ENCODE peak calls at places on chromosomes 16 and 17, in five cellular contexts. M is left lung, O is HCT116, U is astrocyte of the cerebellum, E is endodermal cell. P is an unnamed sample.

GRCh38 chr16:78437352-78437968 is 338.0 kb downstream of the WWOX start:
- DNase-seq in M (no peak), O (no peak), U (no peak), E (peak), P (no peak)

GRCh38 chr17:35314415-35315216 is 58.8 kb downstream of the SLFN11 start:
- DNase-seq in M (no peak), O (no peak), U (no peak), E (peak), P (no peak)

GRCh38 chr16:66427871-66428681 is 981 bp downstream of the BEAN1 start:
- DNase-seq in M (no peak), O (no peak), U (no peak), E (peak), P (no peak)

GRCh38 chr17:37848690-37849616 is 75.3 kb upstream of the TBC1D3K start:
- DNase-seq in M (no peak), O (peak), U (peak), E (peak), P (peak)

GRCh38 chr17:59778996-59779395 is 71.5 kb downstream of the VMP1 start:
- DNase-seq in M (no peak), O (no peak), U (no peak), E (no peak), P (no peak)

GRCh38 chr17:7208027-7208571 is 11.5 kb downstream of the DLG4 start:
- DNase-seq in M (no peak), O (no peak), U (no peak), E (peak), P (no peak)

GRCh38 chr16:31202402-31203385 is at the start of gene PYCARD:
- DNase-seq in M (peak), O (no peak), U (no peak), E (peak), P (no peak)

GRCh38 chr17:61496174-61496956 is 44.1 kb downstream of the TBX4 start:
- DNase-seq in M (no peak), O (no peak), U (no peak), E (peak), P (no peak)

GRCh38 chr16:5768445-5768844 is 670.9 kb upstream of the EEF2KMT start:
- DNase-seq in M (no peak), O (no peak), U (no peak), E (no peak), P (no peak)

GRCh38 chr16:12214509-12214908 is 238.0 kb downstream of the SNX29 start:
- DNase-seq in M (no peak), O (no peak), U (no peak), E (no peak), P (no peak)

GRCh38 chr17:6473128-6473767 is 29.0 kb downstream of the PIMREG start:
- DNase-seq in M (peak), O (peak), U (peak), E (peak), P (no peak)

GRCh38 chr16:23510154-23510914 is at the start of gene GGA2:
- DNase-seq in M (peak), O (peak), U (peak), E (peak), P (no peak)

GRCh38 chr16:24747425-24747824 is 18.0 kb downstream of the TNRC6A start:
- DNase-seq in M (no peak), O (no peak), U (no peak), E (no peak), P (no peak)

DNA sequence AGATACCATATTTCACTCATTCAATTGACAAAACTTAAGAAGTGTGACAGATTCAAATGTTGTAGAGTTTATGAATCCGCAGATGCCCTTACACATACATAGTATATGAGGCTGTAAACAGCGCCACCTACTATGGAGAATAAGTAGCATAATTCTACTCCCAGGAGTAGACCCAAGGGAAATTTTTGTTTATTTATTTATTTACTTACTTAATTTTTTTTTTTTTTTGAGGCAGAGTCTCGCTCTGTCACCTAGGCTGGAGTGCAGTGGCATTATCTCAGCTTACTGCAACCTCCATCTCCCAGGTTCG is 35.5 kb downstream of the GAN start:
- DNase-seq in M (no peak), O (no peak), U (no peak), E (no peak), P (no peak)
- TF ChIP-seq CTCF in M (no peak), O (peak), U (no peak), E (peak), P (no peak)

GRCh38 chr17:44079877-44080821 is 9.6 kb downstream of the G6PC3 start:
- DNase-seq in M (no peak), O (no peak), U (no peak), E (peak), P (no peak)
- H3K4me3 ChIP-seq in M (no peak), O (no peak), U (no peak), E (no peak), P (no peak)

GRCh38 chr17:75612906-75613626 is 20.2 kb upstream of the SMIM5 start:
- DNase-seq in M (no peak), O (no peak), U (no peak), E (no peak), P (no peak)

GRCh38 chr17:75611746-75612437 is 21.3 kb upstream of the SMIM5 start:
- DNase-seq in M (no peak), O (no peak), U (no peak), E (no peak), P (no peak)

GRCh38 chr17:75614556-75615270 is 18.5 kb upstream of the SMIM5 start:
- DNase-seq in M (no peak), O (no peak), U (no peak), E (no peak), P (no peak)

GRCh38 chr17:75615301-75615700 is 17.9 kb upstream of the SMIM5 start:
- DNase-seq in M (no peak), O (no peak), U (no peak), E (peak), P (no peak)

GRCh38 chr17:75614006-75614405 is 19.2 kb upstream of the SMIM5 start:
- DNase-seq in M (no peak), O (no peak), U (no peak), E (peak), P (no peak)
- TF ChIP-seq CTCF in M (no peak), O (peak), U (no peak), E (peak), P (peak)

GRCh38 chr17:77738666-77739531 is 219.6 kb upstream of the TNRC6C start:
- DNase-seq in M (peak), O (no peak), U (no peak), E (peak), P (no peak)
- H3K4me3 ChIP-seq in M (no peak), O (no peak), U (no peak), E (no peak), P (no peak)

GRCh38 chr17:46733837-46734516 is 84.5 kb downstream of the WNT3 start:
- DNase-seq in M (no peak), O (no peak), U (no peak), E (no peak), P (no peak)
- TF ChIP-seq CTCF in M (no peak), O (no peak), U (no peak), E (no peak), P (no peak)

GRCh38 chr17:68602267-68602644 is 1.1 kb upstream of the FAM20A start:
- DNase-seq in M (no peak), O (no peak), U (no peak), E (no peak), P (no peak)

GRCh38 chr17:68601565-68602266 is 549 bp upstream of the FAM20A start:
- DNase-seq in M (no peak), O (no peak), U (no peak), E (no peak), P (no peak)

GRCh38 chr17:68599873-68600122 is 1.4 kb downstream of the FAM20A start:
- DNase-seq in M (no peak), O (no peak), U (no peak), E (no peak), P (no peak)

GRCh38 chr17:68600123-68600880 is 865 bp downstream of the FAM20A start:
- DNase-seq in M (peak), O (no peak), U (no peak), E (peak), P (no peak)

DNA sequence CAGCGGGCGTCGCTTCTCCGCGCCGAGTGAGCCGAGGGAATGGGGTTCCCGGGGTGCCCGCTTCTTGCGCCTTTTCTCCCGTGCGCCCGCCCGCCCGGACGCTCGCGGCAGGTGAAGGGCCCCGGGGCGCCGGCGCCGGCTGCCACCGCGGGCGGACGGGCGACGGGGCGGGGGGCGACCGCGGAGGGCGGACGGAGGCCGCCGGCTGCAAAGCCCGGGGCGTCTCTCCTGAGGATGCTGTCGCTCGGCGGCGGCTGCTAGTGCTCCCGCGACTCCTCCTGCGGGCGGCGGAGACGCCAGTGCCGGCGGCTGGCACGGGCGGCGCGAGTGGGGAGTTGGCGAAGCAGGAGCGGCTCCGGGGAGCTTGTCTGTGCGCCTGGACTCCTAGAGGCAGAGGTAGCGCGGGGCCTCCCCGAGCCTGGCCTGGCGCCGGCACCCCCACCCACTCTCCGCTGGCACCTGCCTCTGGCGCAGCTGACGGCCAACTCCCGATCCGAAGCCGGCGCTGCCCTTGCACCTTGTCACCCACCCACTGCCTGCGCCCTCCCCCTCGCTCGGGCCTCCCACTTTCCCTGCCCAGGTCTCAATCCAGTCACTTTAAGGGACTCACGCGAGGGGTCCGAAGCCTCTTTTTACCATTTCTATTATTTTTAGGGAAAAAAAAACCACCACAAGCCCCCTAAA is at the start of gene FAM20A:
- DNase-seq in M (peak), O (no peak), U (no peak), E (peak), P (no peak)
- H3K4me3 ChIP-seq in M (peak), O (no peak), U (peak), E (peak), P (peak)

DNA sequence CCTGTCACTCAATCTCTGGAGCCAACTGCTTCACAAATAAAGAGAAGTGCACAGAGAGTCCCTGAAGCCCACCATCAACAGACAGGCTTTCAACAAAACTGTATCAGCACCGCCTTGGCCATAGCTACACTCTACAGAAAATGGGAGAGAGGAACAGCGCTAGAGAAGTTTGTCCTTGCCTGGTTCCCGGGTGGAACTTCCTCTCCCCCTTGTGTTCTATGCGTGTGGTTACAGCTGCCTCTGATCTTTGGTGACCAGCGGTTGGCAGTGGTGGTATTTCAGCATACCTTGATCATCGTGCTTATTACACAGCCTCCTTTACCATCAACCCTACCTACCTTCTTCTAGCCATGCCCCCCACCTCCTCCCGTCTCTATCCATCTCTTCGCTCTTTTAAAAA is 91.4 kb upstream of the CCL2 start:
- DNase-seq in M (no peak), O (no peak), U (no peak), E (peak), P (no peak)
- TF ChIP-seq CTCF in M (peak), O (no peak), U (peak), E (peak), P (peak)

GRCh38 chr16:88945473-88945872 is 31.5 kb downstream of the CBFA2T3 start:
- DNase-seq in M (no peak), O (no peak), U (no peak), E (no peak), P (no peak)

GRCh38 chr16:88941051-88941932 is 35.7 kb downstream of the CBFA2T3 start:
- DNase-seq in M (no peak), O (no peak), U (no peak), E (peak), P (no peak)

GRCh38 chr16:88941933-88942909 is 34.8 kb downstream of the CBFA2T3 start:
- DNase-seq in M (no peak), O (peak), U (no peak), E (peak), P (no peak)

GRCh38 chr16:88943741-88944140 is 33.3 kb downstream of the CBFA2T3 start:
- DNase-seq in M (no peak), O (no peak), U (no peak), E (no peak), P (no peak)

DNA sequence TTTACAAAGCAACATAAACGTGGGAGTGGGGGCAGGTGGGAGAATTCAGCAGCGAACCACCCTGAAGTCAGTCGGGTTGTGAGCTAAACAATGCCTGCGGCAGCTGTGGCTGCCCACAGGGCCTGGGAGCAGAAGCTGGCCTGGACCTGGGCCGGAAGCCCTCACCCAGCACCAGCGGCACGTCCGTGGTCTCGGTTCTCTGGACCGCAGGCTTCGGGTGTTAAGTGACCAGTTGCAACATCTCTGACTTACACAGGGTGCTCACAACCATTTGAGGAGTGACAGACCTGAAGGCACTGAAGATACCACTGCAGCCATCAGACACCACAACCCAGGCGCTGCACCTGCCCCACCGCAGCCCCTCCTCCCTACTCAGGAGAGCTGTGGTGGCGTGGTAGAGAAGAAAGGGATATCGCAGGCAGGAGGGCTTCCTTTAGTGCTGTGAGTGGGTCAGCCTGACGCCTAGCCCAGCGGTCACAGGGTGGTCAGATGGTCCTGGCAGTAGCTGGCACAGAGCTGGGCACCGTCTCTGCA is 33.8 kb downstream of the CBFA2T3 start:
- DNase-seq in M (no peak), O (no peak), U (no peak), E (no peak), P (no peak)
- H3K4me3 ChIP-seq in M (no peak), O (no peak), U (no peak), E (no peak), P (no peak)